ENCODE peak calls at places on chromosomes 13 and 19, in ten cellular contexts. One of them, this sample, is unnamed.

GRCh38 chr19:44071824-44072542 is at the start of gene ZNF284:
- DNase-seq in psoas muscle: peak; percentile 91
- DNase-seq in astrocyte: peak; percentile 88
- DNase-seq in cardiac muscle cell: peak; percentile 93
- DNase-seq in body of pancreas: peak; percentile 93
- DNase-seq in heart left ventricle: peak; percentile 89
- DNase-seq in thoracic aorta: peak; percentile 34
- DNase-seq in thyroid gland: peak; percentile 82
- DNase-seq in vagina: peak; percentile 89
- DNase-seq in AG04450: peak; percentile 76
- DNase-seq in this sample: peak; percentile 91

GRCh38 chr19:40717325-40717879 is 490 bp downstream of the ITPKC start:
- DNase-seq in thyroid gland: no peak
- DNase-seq in heart left ventricle: no peak
- DNase-seq in psoas muscle: no peak
- DNase-seq in cardiac muscle cell: no peak
- DNase-seq in astrocyte: no peak
- DNase-seq in thoracic aorta: no peak
- DNase-seq in AG04450: no peak
- DNase-seq in vagina: no peak
- DNase-seq in body of pancreas: peak; percentile 60
- DNase-seq in this sample: no peak

GRCh38 chr19:39864118-39864517 is 17.9 kb upstream of the FBL start:
- DNase-seq in psoas muscle: no peak
- DNase-seq in astrocyte: no peak
- DNase-seq in heart left ventricle: no peak
- DNase-seq in vagina: no peak
- DNase-seq in thoracic aorta: no peak
- DNase-seq in AG04450: no peak
- DNase-seq in cardiac muscle cell: peak; percentile 11
- DNase-seq in thyroid gland: no peak
- DNase-seq in body of pancreas: no peak
- DNase-seq in this sample: no peak

GRCh38 chr13:78650725-78651083 is 8.3 kb downstream of the OBI1 start:
- DNase-seq in thoracic aorta: no peak
- DNase-seq in astrocyte: no peak
- DNase-seq in psoas muscle: no peak
- DNase-seq in body of pancreas: no peak
- DNase-seq in AG04450: no peak
- DNase-seq in cardiac muscle cell: no peak
- DNase-seq in vagina: no peak
- DNase-seq in thyroid gland: no peak
- DNase-seq in heart left ventricle: no peak
- DNase-seq in this sample: no peak

GRCh38 chr13:73715114-73715909 is 418.9 kb downstream of the KLF12 start:
- DNase-seq in cardiac muscle cell: no peak
- DNase-seq in heart left ventricle: no peak
- DNase-seq in thoracic aorta: no peak
- DNase-seq in astrocyte: no peak
- DNase-seq in vagina: no peak
- DNase-seq in AG04450: no peak
- DNase-seq in psoas muscle: no peak
- DNase-seq in thyroid gland: peak; percentile 77
- DNase-seq in body of pancreas: no peak
- DNase-seq in this sample: no peak

GRCh38 chr19:29727906-29728305 is 12.8 kb upstream of the C19orf12 start:
- DNase-seq in body of pancreas: no peak
- DNase-seq in psoas muscle: no peak
- DNase-seq in astrocyte: no peak
- DNase-seq in AG04450: no peak
- DNase-seq in heart left ventricle: no peak
- DNase-seq in vagina: no peak
- DNase-seq in cardiac muscle cell: no peak
- DNase-seq in thyroid gland: no peak
- DNase-seq in thoracic aorta: no peak
- DNase-seq in this sample: no peak

GRCh38 chr19:17942582-17943283 is 9.9 kb downstream of the CCDC124 start:
- DNase-seq in AG04450: no peak
- DNase-seq in psoas muscle: no peak
- DNase-seq in heart left ventricle: no peak
- DNase-seq in body of pancreas: no peak
- DNase-seq in astrocyte: no peak
- DNase-seq in thyroid gland: no peak
- DNase-seq in vagina: no peak
- DNase-seq in cardiac muscle cell: no peak
- DNase-seq in thoracic aorta: no peak
- DNase-seq in this sample: no peak

GRCh38 chr13:36606060-36606459 is 67.8 kb upstream of the SERTM1 start:
- DNase-seq in AG04450: no peak
- DNase-seq in cardiac muscle cell: no peak
- DNase-seq in body of pancreas: no peak
- DNase-seq in vagina: no peak
- DNase-seq in psoas muscle: no peak
- DNase-seq in heart left ventricle: no peak
- DNase-seq in thoracic aorta: no peak
- DNase-seq in thyroid gland: no peak
- DNase-seq in astrocyte: no peak
- DNase-seq in this sample: no peak

GRCh38 chr13:36332986-36333385 is 13.2 kb downstream of the SPART start:
- DNase-seq in body of pancreas: no peak
- DNase-seq in thoracic aorta: no peak
- DNase-seq in AG04450: no peak
- DNase-seq in astrocyte: no peak
- DNase-seq in psoas muscle: no peak
- DNase-seq in heart left ventricle: no peak
- DNase-seq in vagina: no peak
- DNase-seq in cardiac muscle cell: peak; percentile 27
- DNase-seq in thyroid gland: no peak
- DNase-seq in this sample: no peak

GRCh38 chr19:38769635-38770211 is 3.6 kb downstream of the LGALS7 start:
- DNase-seq in thoracic aorta: peak; percentile 65
- DNase-seq in AG04450: peak; percentile 16
- DNase-seq in psoas muscle: peak; percentile 93
- DNase-seq in heart left ventricle: peak; percentile 93
- DNase-seq in astrocyte: peak; percentile 19
- DNase-seq in body of pancreas: peak; percentile 84
- DNase-seq in vagina: no peak
- DNase-seq in thyroid gland: peak; percentile 82
- DNase-seq in cardiac muscle cell: peak; percentile 92
- DNase-seq in this sample: no peak

GRCh38 chr13:43942301-43942700 is 62.6 kb downstream of the LACC1 start:
- DNase-seq in astrocyte: peak; percentile 37
- DNase-seq in vagina: no peak
- DNase-seq in heart left ventricle: no peak
- DNase-seq in thyroid gland: no peak
- DNase-seq in thoracic aorta: no peak
- DNase-seq in AG04450: no peak
- DNase-seq in cardiac muscle cell: no peak
- DNase-seq in psoas muscle: no peak
- DNase-seq in body of pancreas: no peak
- DNase-seq in this sample: no peak

GRCh38 chr13:73062368-73062767 is 3.6 kb downstream of the KLF5 start:
- DNase-seq in body of pancreas: no peak
- DNase-seq in thyroid gland: no peak
- DNase-seq in astrocyte: no peak
- DNase-seq in thoracic aorta: no peak
- DNase-seq in heart left ventricle: no peak
- DNase-seq in AG04450: no peak
- DNase-seq in cardiac muscle cell: no peak
- DNase-seq in psoas muscle: no peak
- DNase-seq in vagina: no peak
- DNase-seq in this sample: no peak

GRCh38 chr13:77373541-77373940 is 46.6 kb upstream of the MYCBP2 start:
- DNase-seq in heart left ventricle: no peak
- DNase-seq in vagina: no peak
- DNase-seq in body of pancreas: no peak
- DNase-seq in cardiac muscle cell: no peak
- DNase-seq in thoracic aorta: no peak
- DNase-seq in astrocyte: no peak
- DNase-seq in AG04450: no peak
- DNase-seq in thyroid gland: no peak
- DNase-seq in psoas muscle: no peak
- DNase-seq in this sample: no peak

GRCh38 chr13:60679131-60679530 is 282.1 kb downstream of the TDRD3 start:
- DNase-seq in heart left ventricle: no peak
- DNase-seq in thyroid gland: no peak
- DNase-seq in vagina: no peak
- DNase-seq in AG04450: no peak
- DNase-seq in astrocyte: no peak
- DNase-seq in thoracic aorta: no peak
- DNase-seq in cardiac muscle cell: peak; percentile 2
- DNase-seq in psoas muscle: no peak
- DNase-seq in body of pancreas: no peak
- DNase-seq in this sample: no peak

DNA sequence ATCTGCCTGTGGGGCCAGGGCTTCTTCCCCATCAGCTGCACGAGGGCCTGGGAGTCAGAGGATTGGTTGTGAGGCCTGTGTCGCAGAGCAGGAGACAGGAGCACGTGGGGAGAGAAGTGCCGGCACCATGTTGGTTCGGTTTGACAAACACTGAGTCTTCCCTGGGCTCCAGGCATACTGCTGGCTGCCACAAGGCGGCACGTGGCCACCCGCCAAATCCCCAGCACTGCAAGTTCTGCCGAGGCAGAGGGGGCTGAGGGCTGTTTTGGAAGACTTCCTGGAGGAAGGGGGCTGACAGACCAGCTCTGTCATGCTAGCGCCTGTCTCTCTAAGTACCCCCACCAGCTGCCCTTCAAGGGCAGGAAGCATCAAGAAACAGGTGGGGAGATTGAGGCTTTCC is 9.5 kb downstream of the SHANK1 start:
- DNase-seq in psoas muscle: peak; percentile 28
- DNase-seq in thoracic aorta: no peak
- DNase-seq in vagina: no peak
- DNase-seq in thyroid gland: no peak
- DNase-seq in astrocyte: no peak
- DNase-seq in AG04450: no peak
- DNase-seq in heart left ventricle: no peak
- DNase-seq in body of pancreas: no peak
- DNase-seq in cardiac muscle cell: peak; percentile 14
- DNase-seq in this sample: no peak
- TF ChIP-seq CTCF in psoas muscle: no peak
- TF ChIP-seq CTCF in thoracic aorta: no peak
- TF ChIP-seq CTCF in vagina: no peak
- TF ChIP-seq CTCF in thyroid gland: no peak
- TF ChIP-seq CTCF in astrocyte: no peak
- TF ChIP-seq CTCF in AG04450: peak; percentile 36
- TF ChIP-seq CTCF in heart left ventricle: no peak
- TF ChIP-seq CTCF in body of pancreas: no peak
- TF ChIP-seq CTCF in cardiac muscle cell: peak; percentile 19
- TF ChIP-seq CTCF in this sample: no peak

GRCh38 chr13:100594731-100595130 is 6.1 kb upstream of the GGACT start:
- DNase-seq in psoas muscle: no peak
- DNase-seq in AG04450: no peak
- DNase-seq in thoracic aorta: no peak
- DNase-seq in vagina: no peak
- DNase-seq in heart left ventricle: no peak
- DNase-seq in thyroid gland: no peak
- DNase-seq in cardiac muscle cell: no peak
- DNase-seq in body of pancreas: peak; percentile 56
- DNase-seq in astrocyte: no peak
- DNase-seq in this sample: peak; percentile 34

GRCh38 chr13:100594255-100594654 is 5.7 kb upstream of the GGACT start:
- DNase-seq in heart left ventricle: no peak
- DNase-seq in AG04450: no peak
- DNase-seq in cardiac muscle cell: no peak
- DNase-seq in thyroid gland: no peak
- DNase-seq in astrocyte: no peak
- DNase-seq in vagina: no peak
- DNase-seq in thoracic aorta: no peak
- DNase-seq in body of pancreas: no peak
- DNase-seq in psoas muscle: no peak
- DNase-seq in this sample: no peak

GRCh38 chr13:100584901-100585300 is 3.7 kb downstream of the GGACT start:
- DNase-seq in thoracic aorta: no peak
- DNase-seq in vagina: no peak
- DNase-seq in body of pancreas: no peak
- DNase-seq in heart left ventricle: no peak
- DNase-seq in thyroid gland: no peak
- DNase-seq in psoas muscle: no peak
- DNase-seq in cardiac muscle cell: no peak
- DNase-seq in AG04450: no peak
- DNase-seq in astrocyte: peak; percentile 84
- DNase-seq in this sample: no peak

GRCh38 chr13:100588350-100589177 is at the start of gene GGACT:
- DNase-seq in vagina: no peak
- DNase-seq in psoas muscle: peak; percentile 87
- DNase-seq in thoracic aorta: peak; percentile 20
- DNase-seq in astrocyte: peak; percentile 24
- DNase-seq in AG04450: no peak
- DNase-seq in heart left ventricle: peak; percentile 72
- DNase-seq in cardiac muscle cell: peak; percentile 79
- DNase-seq in thyroid gland: peak; percentile 72
- DNase-seq in body of pancreas: peak; percentile 77
- DNase-seq in this sample: peak; percentile 92

GRCh38 chr13:100589178-100589725 is 663 bp upstream of the GGACT start:
- DNase-seq in AG04450: no peak
- DNase-seq in psoas muscle: no peak
- DNase-seq in thyroid gland: no peak
- DNase-seq in body of pancreas: no peak
- DNase-seq in thoracic aorta: no peak
- DNase-seq in astrocyte: no peak
- DNase-seq in heart left ventricle: no peak
- DNase-seq in vagina: no peak
- DNase-seq in cardiac muscle cell: no peak
- DNase-seq in this sample: no peak
- H3K27me3 ChIP-seq in AG04450: no peaks in the 10 kb centered on the region
- H3K27me3 ChIP-seq in psoas muscle: no peaks in the 10 kb centered on the region
- H3K27me3 ChIP-seq in thyroid gland: no peaks in the 10 kb centered on the region
- H3K27me3 ChIP-seq in body of pancreas: no peaks in the 10 kb centered on the region
- H3K27me3 ChIP-seq in thoracic aorta: no peaks in the 10 kb centered on the region
- H3K27me3 ChIP-seq in astrocyte: no peaks in the 10 kb centered on the region
- H3K27me3 ChIP-seq in heart left ventricle: no peaks in the 10 kb centered on the region
- H3K27me3 ChIP-seq in vagina: no peaks in the 10 kb centered on the region
- H3K27me3 ChIP-seq in cardiac muscle cell: no peaks in the 10 kb centered on the region
- H3K27me3 ChIP-seq in this sample: no peaks in the 10 kb centered on the region

GRCh38 chr19:56689198-56689597 is 17.6 kb upstream of the ZNF835 start:
- DNase-seq in AG04450: no peak
- DNase-seq in body of pancreas: no peak
- DNase-seq in thyroid gland: no peak
- DNase-seq in psoas muscle: no peak
- DNase-seq in cardiac muscle cell: no peak
- DNase-seq in thoracic aorta: no peak
- DNase-seq in heart left ventricle: no peak
- DNase-seq in vagina: no peak
- DNase-seq in astrocyte: no peak
- DNase-seq in this sample: no peak
- H3K9me3 ChIP-seq in AG04450: peaks cover 54% of the 10 kb centered on the region
- H3K9me3 ChIP-seq in body of pancreas: no peaks in the 10 kb centered on the region
- H3K9me3 ChIP-seq in thyroid gland: no peaks in the 10 kb centered on the region
- H3K9me3 ChIP-seq in psoas muscle: no peaks in the 10 kb centered on the region
- H3K9me3 ChIP-seq in cardiac muscle cell: no peaks in the 10 kb centered on the region
- H3K9me3 ChIP-seq in thoracic aorta: no peaks in the 10 kb centered on the region
- H3K9me3 ChIP-seq in heart left ventricle: no peaks in the 10 kb centered on the region
- H3K9me3 ChIP-seq in vagina: no peaks in the 10 kb centered on the region
- H3K9me3 ChIP-seq in astrocyte: peaks cover 3% of the 10 kb centered on the region
- H3K9me3 ChIP-seq in this sample: peaks cover 9% of the 10 kb centered on the region

DNA sequence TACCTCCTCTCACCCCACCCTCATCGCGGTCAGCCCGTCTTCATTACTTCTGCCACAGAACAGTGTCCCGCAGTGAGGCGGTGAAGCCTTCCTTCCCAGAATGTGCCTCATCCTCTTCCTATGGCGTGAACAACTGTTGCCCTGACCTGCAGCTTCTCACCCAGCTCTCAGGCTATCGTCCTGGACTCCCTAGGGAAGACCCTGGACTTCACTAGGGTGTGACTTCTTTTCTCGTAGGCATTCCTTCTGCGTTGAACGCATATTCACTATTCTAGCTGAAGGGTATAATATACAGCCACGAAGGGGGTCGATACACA is 982 bp downstream of the ZNF865 start:
- DNase-seq in vagina: no peak
- DNase-seq in astrocyte: no peak
- DNase-seq in cardiac muscle cell: no peak
- DNase-seq in thyroid gland: no peak
- DNase-seq in heart left ventricle: no peak
- DNase-seq in AG04450: no peak
- DNase-seq in psoas muscle: no peak
- DNase-seq in thoracic aorta: no peak
- DNase-seq in body of pancreas: no peak
- DNase-seq in this sample: no peak
- TF ChIP-seq CTCF in vagina: no peak
- TF ChIP-seq CTCF in astrocyte: no peak
- TF ChIP-seq CTCF in cardiac muscle cell: no peak
- TF ChIP-seq CTCF in thyroid gland: no peak
- TF ChIP-seq CTCF in heart left ventricle: peak; percentile 5
- TF ChIP-seq CTCF in AG04450: no peak
- TF ChIP-seq CTCF in psoas muscle: no peak
- TF ChIP-seq CTCF in thoracic aorta: no peak
- TF ChIP-seq CTCF in body of pancreas: no peak
- TF ChIP-seq CTCF in this sample: no peak

This sample was measured in Caco-2.